ENCODE peak calls at places on chromosomes 7 and 10, in nine cellular contexts. B is progenitor cell of endocrine pancreas; K is stimulated activated CD4-positive, alpha-beta T cell treated with anti-CD3 and anti-CD28 coated beads, Interleukin-2, amount 100 ng/mL, for 48 hours; Y is NAMALWA; W is neural crest cell; G is AG04449; A is A549; Z is MM.1S; J is NCI-H1105 treated with DMSO at 0.1 percent for 48 hours. R is an unnamed sample.

GRCh38 chr10:124403548-124403947 is 15.2 kb downstream of the OAT start:
- DNase-seq in A (peak; percentile 86), Z (peak; percentile 93), B (no peak), W (no peak), G (peak; percentile 36), Y (peak; percentile 95), J (peak; percentile 51), K (peak; percentile 7), R (peak; percentile 92)

GRCh38 chr7:45921699-45922519 is 837 bp upstream of the IGFBP3 start:
- DNase-seq in A (peak; percentile 85), K (no peak), W (peak; percentile 87), J (peak; percentile 73), Y (peak; percentile 39), G (no peak), Z (peak; percentile 74), B (peak; percentile 56), R (peak; percentile 89)

GRCh38 chr10:77157248-77158019 is 480.2 kb downstream of the KCNMA1 start:
- DNase-seq in W (no peak), A (peak; percentile 18), G (no peak), J (no peak), Z (no peak), K (no peak), Y (no peak), B (no peak), R (no peak)

GRCh38 chr7:117194445-117194844 is 128.4 kb downstream of the WNT2 start:
- DNase-seq in G (no peak), J (no peak), A (no peak), Z (no peak), B (no peak), W (no peak), K (no peak), Y (no peak), R (no peak)

GRCh38 chr10:126787201-126787600 is 116.7 kb upstream of the C10orf90 start:
- DNase-seq in G (no peak), W (no peak), K (no peak), B (no peak), Y (no peak), Z (no peak), A (no peak), J (no peak), R (no peak)

GRCh38 chr10:129525408-129525807 is 58.4 kb downstream of the MGMT start:
- DNase-seq in G (no peak), J (no peak), A (no peak), B (no peak), Z (no peak), Y (no peak), W (no peak), K (no peak), R (peak; percentile 53)

GRCh38 chr10:47243791-47244190 is 56.2 kb upstream of the GDF10 start:
- DNase-seq in B (no peak), J (no peak), G (no peak), Z (no peak), W (no peak), Y (no peak), A (no peak), K (no peak), R (no peak)

GRCh38 chr10:30806824-30807223 is 177.3 kb upstream of the LYZL2 start:
- DNase-seq in Y (no peak), A (no peak), K (no peak), W (no peak), B (no peak), J (no peak), Z (no peak), G (no peak), R (no peak)

GRCh38 chr10:50275650-50276235 is 24.4 kb upstream of the ASAH2 start:
- DNase-seq in Y (peak; percentile 60), A (peak; percentile 34), W (peak; percentile 28), G (no peak), B (peak; percentile 24), Z (peak; percentile 39), J (no peak), K (peak; percentile 22), R (peak; percentile 13)

GRCh38 chr7:81410471-81411117 is 359.3 kb downstream of the HGF start:
- DNase-seq in G (no peak), W (no peak), K (no peak), J (peak; percentile 92), Z (peak; percentile 55), A (no peak), Y (no peak), B (no peak), R (no peak)

GRCh38 chr10:132684164-132684891 is 101.6 kb downstream of the NKX6-2 start:
- DNase-seq in B (no peak), A (no peak), Y (no peak), J (no peak), G (no peak), Z (no peak), K (peak; percentile 6), W (no peak), R (no peak)

GRCh38 chr7:157689269-157690057 is 352.7 kb downstream of the DNAJB6 start:
- DNase-seq in K (no peak), Z (no peak), J (no peak), B (no peak), W (no peak), A (no peak), G (no peak), Y (no peak), R (no peak)

GRCh38 chr7:1734331-1734730 is 64.3 kb downstream of the ELFN1 start:
- DNase-seq in Y (no peak), B (no peak), G (no peak), Z (no peak), A (no peak), K (no peak), J (no peak), W (no peak), R (no peak)

GRCh38 chr10:117969592-117969991 is 77.1 kb downstream of the RAB11FIP2 start:
- DNase-seq in W (no peak), B (no peak), J (no peak), G (no peak), Z (no peak), Y (no peak), A (no peak), K (no peak), R (no peak)

GRCh38 chr10:51246156-51246555 is 171.9 kb downstream of the PRKG1 start:
- DNase-seq in K (no peak), G (no peak), W (no peak), Y (no peak), J (no peak), A (no peak), Z (no peak), B (no peak), R (no peak)

GRCh38 chr7:131861620-131862346 is 305.4 kb upstream of the PODXL start:
- DNase-seq in Z (no peak), K (no peak), J (no peak), B (no peak), W (no peak), Y (no peak), G (peak; percentile 40), A (peak; percentile 58), R (peak; percentile 16)

GRCh38 chr7:131302876-131303707 is 24.6 kb upstream of the MKLN1 start:
- DNase-seq in K (no peak), W (no peak), J (no peak), Z (peak; percentile 66), A (peak; percentile 68), Y (peak; percentile 31), G (no peak), B (no peak), R (peak; percentile 15)

GRCh38 chr10:70296406-70296899 is 12.6 kb upstream of the NPFFR1 start:
- DNase-seq in A (peak; percentile 45), B (no peak), Y (no peak), W (no peak), J (no peak), Z (no peak), K (no peak), G (peak; percentile 16), R (peak; percentile 94)

GRCh38 chr7:74226633-74227032 is 16.8 kb downstream of the LAT2 start:
- DNase-seq in J (no peak), K (no peak), W (no peak), A (no peak), Y (no peak), B (no peak), G (no peak), Z (no peak), R (no peak)

GRCh38 chr7:45001138-45001694 is 1.2 kb downstream of the CCM2 start:
- DNase-seq in G (no peak), Y (peak; percentile 96), Z (peak; percentile 97), A (no peak), K (no peak), W (no peak), B (no peak), J (peak; percentile 55), R (peak; percentile 24)

GRCh38 chr10:72665925-72666324 is 26.0 kb upstream of the MCU start:
- DNase-seq in J (no peak), W (no peak), Z (no peak), K (no peak), Y (no peak), A (peak; percentile 43), B (no peak), G (no peak), R (no peak)

GRCh38 chr10:47037654-47038425 is 126.6 kb downstream of the PTPN20 start:
- DNase-seq in K (no peak), J (no peak), B (no peak), Z (no peak), W (no peak), Y (no peak), A (no peak), G (no peak), R (no peak)

GRCh38 chr10:96719850-96720421 is 378 bp downstream of the PIK3AP1 start:
- DNase-seq in W (peak; percentile 52), G (no peak), K (peak; percentile 43), Z (peak; percentile 65), B (peak; percentile 50), A (peak; percentile 49), J (no peak), Y (peak; percentile 96), R (no peak)

GRCh38 chr10:13661261-13661660 is 74.5 kb downstream of the PRPF18 start:
- DNase-seq in Y (no peak), K (no peak), W (no peak), J (no peak), Z (no peak), B (no peak), A (no peak), G (no peak), R (no peak)

R was measured in adipocyte.